ENCODE peak calls at places on chromosome 15, in eight cellular contexts. One of them, this sample, is unnamed.

GRCh38 chr15:71296032-71296686 is 180.9 kb downstream of the THSD4 start:
- DNase-seq in cardiac fibroblast: peak
- DNase-seq in thyroid gland: no peak
- DNase-seq in body of pancreas: no peak
- DNase-seq in esophagus squamous epithelium: no peak
- DNase-seq in activated CD8-positive, alpha-beta T cell treated with anti-CD3 and anti-CD28 coated beads for 36 hours: no peak
- DNase-seq in dorsolateral prefrontal cortex: no peak
- DNase-seq in neural crest cell: no peak
- DNase-seq in this sample: peak

GRCh38 chr15:53305554-53305953 is 453.9 kb downstream of the WDR72 start:
- DNase-seq in thyroid gland: no peak
- DNase-seq in esophagus squamous epithelium: no peak
- DNase-seq in body of pancreas: no peak
- DNase-seq in cardiac fibroblast: no peak
- DNase-seq in neural crest cell: no peak
- DNase-seq in activated CD8-positive, alpha-beta T cell treated with anti-CD3 and anti-CD28 coated beads for 36 hours: no peak
- DNase-seq in dorsolateral prefrontal cortex: no peak
- DNase-seq in this sample: no peak

GRCh38 chr15:57152666-57153065 is 223.6 kb upstream of the CGNL1 start:
- DNase-seq in neural crest cell: no peak
- DNase-seq in activated CD8-positive, alpha-beta T cell treated with anti-CD3 and anti-CD28 coated beads for 36 hours: no peak
- DNase-seq in thyroid gland: no peak
- DNase-seq in body of pancreas: no peak
- DNase-seq in dorsolateral prefrontal cortex: no peak
- DNase-seq in cardiac fibroblast: peak
- DNase-seq in esophagus squamous epithelium: no peak
- DNase-seq in this sample: no peak

GRCh38 chr15:71687902-71688508 is 122.3 kb upstream of the NR2E3 start:
- DNase-seq in cardiac fibroblast: no peak
- DNase-seq in esophagus squamous epithelium: no peak
- DNase-seq in activated CD8-positive, alpha-beta T cell treated with anti-CD3 and anti-CD28 coated beads for 36 hours: no peak
- DNase-seq in neural crest cell: no peak
- DNase-seq in dorsolateral prefrontal cortex: no peak
- DNase-seq in body of pancreas: no peak
- DNase-seq in thyroid gland: no peak
- DNase-seq in this sample: peak

GRCh38 chr15:28125673-28126651 is 26.8 kb upstream of the OCA2 start:
- DNase-seq in cardiac fibroblast: peak
- DNase-seq in esophagus squamous epithelium: no peak
- DNase-seq in activated CD8-positive, alpha-beta T cell treated with anti-CD3 and anti-CD28 coated beads for 36 hours: no peak
- DNase-seq in dorsolateral prefrontal cortex: no peak
- DNase-seq in body of pancreas: no peak
- DNase-seq in neural crest cell: peak
- DNase-seq in thyroid gland: no peak
- DNase-seq in this sample: peak

GRCh38 chr15:92167413-92167950 is 226.2 kb upstream of the ST8SIA2 start:
- DNase-seq in dorsolateral prefrontal cortex: peak
- DNase-seq in body of pancreas: no peak
- DNase-seq in cardiac fibroblast: no peak
- DNase-seq in neural crest cell: no peak
- DNase-seq in esophagus squamous epithelium: no peak
- DNase-seq in activated CD8-positive, alpha-beta T cell treated with anti-CD3 and anti-CD28 coated beads for 36 hours: no peak
- DNase-seq in thyroid gland: no peak
- DNase-seq in this sample: no peak

GRCh38 chr15:41263891-41264351 is 32.9 kb downstream of the CHP1 start:
- DNase-seq in body of pancreas: no peak
- DNase-seq in activated CD8-positive, alpha-beta T cell treated with anti-CD3 and anti-CD28 coated beads for 36 hours: no peak
- DNase-seq in neural crest cell: no peak
- DNase-seq in dorsolateral prefrontal cortex: no peak
- DNase-seq in cardiac fibroblast: peak
- DNase-seq in thyroid gland: no peak
- DNase-seq in esophagus squamous epithelium: no peak
- DNase-seq in this sample: peak

GRCh38 chr15:96130734-96131133 is 199.8 kb upstream of the NR2F2 start:
- DNase-seq in cardiac fibroblast: no peak
- DNase-seq in dorsolateral prefrontal cortex: no peak
- DNase-seq in body of pancreas: no peak
- DNase-seq in activated CD8-positive, alpha-beta T cell treated with anti-CD3 and anti-CD28 coated beads for 36 hours: no peak
- DNase-seq in neural crest cell: no peak
- DNase-seq in thyroid gland: no peak
- DNase-seq in esophagus squamous epithelium: no peak
- DNase-seq in this sample: no peak

GRCh38 chr15:57537072-57537471 is 54.6 kb upstream of the MYZAP start:
- DNase-seq in thyroid gland: no peak
- DNase-seq in cardiac fibroblast: peak
- DNase-seq in neural crest cell: no peak
- DNase-seq in dorsolateral prefrontal cortex: peak
- DNase-seq in activated CD8-positive, alpha-beta T cell treated with anti-CD3 and anti-CD28 coated beads for 36 hours: no peak
- DNase-seq in esophagus squamous epithelium: no peak
- DNase-seq in body of pancreas: peak
- DNase-seq in this sample: peak

GRCh38 chr15:93028632-93029612 is 60.1 kb downstream of the RGMA start:
- DNase-seq in body of pancreas: peak
- DNase-seq in activated CD8-positive, alpha-beta T cell treated with anti-CD3 and anti-CD28 coated beads for 36 hours: peak
- DNase-seq in neural crest cell: no peak
- DNase-seq in cardiac fibroblast: peak
- DNase-seq in esophagus squamous epithelium: no peak
- DNase-seq in dorsolateral prefrontal cortex: peak
- DNase-seq in thyroid gland: peak
- DNase-seq in this sample: peak

GRCh38 chr15:35307026-35307425 is 221.9 kb upstream of the NANOGP8 start:
- DNase-seq in esophagus squamous epithelium: no peak
- DNase-seq in cardiac fibroblast: no peak
- DNase-seq in thyroid gland: no peak
- DNase-seq in activated CD8-positive, alpha-beta T cell treated with anti-CD3 and anti-CD28 coated beads for 36 hours: no peak
- DNase-seq in body of pancreas: no peak
- DNase-seq in neural crest cell: no peak
- DNase-seq in dorsolateral prefrontal cortex: no peak
- DNase-seq in this sample: no peak

GRCh38 chr15:54816406-54816805 is 380.3 kb downstream of the RSL24D1 start:
- DNase-seq in neural crest cell: no peak
- DNase-seq in cardiac fibroblast: no peak
- DNase-seq in esophagus squamous epithelium: no peak
- DNase-seq in dorsolateral prefrontal cortex: no peak
- DNase-seq in body of pancreas: no peak
- DNase-seq in activated CD8-positive, alpha-beta T cell treated with anti-CD3 and anti-CD28 coated beads for 36 hours: no peak
- DNase-seq in thyroid gland: no peak
- DNase-seq in this sample: no peak

GRCh38 chr15:94875550-94875949 is 644.2 kb downstream of the MCTP2 start:
- DNase-seq in thyroid gland: no peak
- DNase-seq in esophagus squamous epithelium: no peak
- DNase-seq in neural crest cell: no peak
- DNase-seq in dorsolateral prefrontal cortex: no peak
- DNase-seq in body of pancreas: no peak
- DNase-seq in cardiac fibroblast: no peak
- DNase-seq in activated CD8-positive, alpha-beta T cell treated with anti-CD3 and anti-CD28 coated beads for 36 hours: no peak
- DNase-seq in this sample: no peak

GRCh38 chr15:31016446-31016915 is 25.1 kb upstream of the MTMR10 start:
- DNase-seq in cardiac fibroblast: peak
- DNase-seq in dorsolateral prefrontal cortex: no peak
- DNase-seq in esophagus squamous epithelium: no peak
- DNase-seq in body of pancreas: no peak
- DNase-seq in neural crest cell: no peak
- DNase-seq in activated CD8-positive, alpha-beta T cell treated with anti-CD3 and anti-CD28 coated beads for 36 hours: no peak
- DNase-seq in thyroid gland: no peak
- DNase-seq in this sample: no peak

DNA sequence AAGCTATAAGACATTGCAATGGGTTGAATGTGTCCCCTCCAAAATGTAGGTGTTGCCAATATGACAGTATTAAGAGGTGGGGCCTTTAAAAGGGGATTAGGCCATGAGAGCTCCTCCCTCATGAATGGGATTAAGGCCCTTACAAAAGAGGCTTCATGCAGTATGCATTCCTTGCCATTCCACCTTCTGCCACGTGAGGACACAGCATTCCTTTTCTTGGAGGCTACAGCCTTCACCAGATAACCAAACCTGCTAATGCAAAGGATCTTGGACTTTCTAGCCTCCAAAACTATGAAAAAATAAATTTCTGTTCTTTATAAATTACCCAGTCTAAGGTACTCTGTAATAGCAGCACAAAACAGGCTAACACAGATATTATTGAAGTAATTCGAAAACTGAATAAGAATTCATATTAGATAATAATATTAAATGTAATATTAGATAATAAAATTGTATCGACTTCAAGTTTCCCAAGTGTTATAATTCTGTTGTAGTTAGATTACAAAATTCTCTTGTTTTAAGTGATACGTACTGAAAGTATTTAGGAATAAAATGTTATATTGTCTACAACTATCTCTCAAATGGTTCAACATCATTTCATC is 29.4 kb upstream of the ATP8B4 start:
- DNase-seq in activated CD8-positive, alpha-beta T cell treated with anti-CD3 and anti-CD28 coated beads for 36 hours: no peak
- DNase-seq in esophagus squamous epithelium: no peak
- DNase-seq in body of pancreas: no peak
- DNase-seq in dorsolateral prefrontal cortex: no peak
- DNase-seq in cardiac fibroblast: peak
- DNase-seq in thyroid gland: peak
- DNase-seq in neural crest cell: peak
- DNase-seq in this sample: peak
- TF ChIP-seq CTCF in activated CD8-positive, alpha-beta T cell treated with anti-CD3 and anti-CD28 coated beads for 36 hours: no peak
- TF ChIP-seq CTCF in esophagus squamous epithelium: peak
- TF ChIP-seq CTCF in body of pancreas: no peak
- TF ChIP-seq CTCF in dorsolateral prefrontal cortex: no peak
- TF ChIP-seq CTCF in cardiac fibroblast: peak
- TF ChIP-seq CTCF in thyroid gland: peak
- TF ChIP-seq CTCF in neural crest cell: peak
- TF ChIP-seq CTCF in this sample: peak

GRCh38 chr15:81763304-81763703 is 282.5 kb downstream of the MEX3B start:
- DNase-seq in neural crest cell: no peak
- DNase-seq in esophagus squamous epithelium: no peak
- DNase-seq in body of pancreas: no peak
- DNase-seq in activated CD8-positive, alpha-beta T cell treated with anti-CD3 and anti-CD28 coated beads for 36 hours: no peak
- DNase-seq in cardiac fibroblast: no peak
- DNase-seq in dorsolateral prefrontal cortex: no peak
- DNase-seq in thyroid gland: no peak
- DNase-seq in this sample: no peak

GRCh38 chr15:81767076-81767475 is 278.7 kb downstream of the MEX3B start:
- DNase-seq in thyroid gland: no peak
- DNase-seq in body of pancreas: no peak
- DNase-seq in dorsolateral prefrontal cortex: no peak
- DNase-seq in cardiac fibroblast: no peak
- DNase-seq in neural crest cell: no peak
- DNase-seq in esophagus squamous epithelium: no peak
- DNase-seq in activated CD8-positive, alpha-beta T cell treated with anti-CD3 and anti-CD28 coated beads for 36 hours: no peak
- DNase-seq in this sample: no peak

GRCh38 chr15:81765816-81766215 is 280.0 kb downstream of the MEX3B start:
- DNase-seq in thyroid gland: no peak
- DNase-seq in cardiac fibroblast: no peak
- DNase-seq in activated CD8-positive, alpha-beta T cell treated with anti-CD3 and anti-CD28 coated beads for 36 hours: no peak
- DNase-seq in dorsolateral prefrontal cortex: no peak
- DNase-seq in esophagus squamous epithelium: no peak
- DNase-seq in body of pancreas: no peak
- DNase-seq in neural crest cell: no peak
- DNase-seq in this sample: no peak

GRCh38 chr15:81774309-81774708 is 271.5 kb downstream of the MEX3B start:
- DNase-seq in neural crest cell: no peak
- DNase-seq in activated CD8-positive, alpha-beta T cell treated with anti-CD3 and anti-CD28 coated beads for 36 hours: no peak
- DNase-seq in thyroid gland: no peak
- DNase-seq in esophagus squamous epithelium: no peak
- DNase-seq in cardiac fibroblast: no peak
- DNase-seq in body of pancreas: no peak
- DNase-seq in dorsolateral prefrontal cortex: no peak
- DNase-seq in this sample: no peak

DNA sequence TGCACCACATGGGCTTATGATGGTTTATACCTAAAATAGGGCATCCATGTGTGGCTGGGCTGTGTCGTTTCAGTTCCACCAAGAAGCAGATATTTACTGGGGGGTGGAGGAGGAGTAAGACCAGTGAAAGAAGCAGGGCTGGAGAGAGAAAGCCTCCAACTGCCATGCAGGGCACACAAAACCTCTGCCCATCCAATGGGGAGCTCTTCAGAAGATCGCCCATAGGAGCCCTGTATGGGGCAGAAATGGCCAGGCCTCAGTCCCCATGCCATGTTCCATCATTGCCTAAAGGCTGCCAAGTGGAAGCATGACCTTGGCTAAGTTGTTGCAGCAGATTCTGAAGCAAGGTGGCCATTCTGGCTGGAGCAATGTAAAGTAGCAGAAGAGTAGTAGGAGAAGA is 277.0 kb downstream of the MEX3B start:
- DNase-seq in body of pancreas: no peak
- DNase-seq in cardiac fibroblast: no peak
- DNase-seq in activated CD8-positive, alpha-beta T cell treated with anti-CD3 and anti-CD28 coated beads for 36 hours: no peak
- DNase-seq in dorsolateral prefrontal cortex: no peak
- DNase-seq in neural crest cell: no peak
- DNase-seq in thyroid gland: no peak
- DNase-seq in esophagus squamous epithelium: no peak
- DNase-seq in this sample: no peak
- TF ChIP-seq CTCF in body of pancreas: no peak
- TF ChIP-seq CTCF in cardiac fibroblast: no peak
- TF ChIP-seq CTCF in activated CD8-positive, alpha-beta T cell treated with anti-CD3 and anti-CD28 coated beads for 36 hours: no peak
- TF ChIP-seq CTCF in dorsolateral prefrontal cortex: no peak
- TF ChIP-seq CTCF in neural crest cell: no peak
- TF ChIP-seq CTCF in thyroid gland: no peak
- TF ChIP-seq CTCF in esophagus squamous epithelium: no peak
- TF ChIP-seq CTCF in this sample: no peak

DNA sequence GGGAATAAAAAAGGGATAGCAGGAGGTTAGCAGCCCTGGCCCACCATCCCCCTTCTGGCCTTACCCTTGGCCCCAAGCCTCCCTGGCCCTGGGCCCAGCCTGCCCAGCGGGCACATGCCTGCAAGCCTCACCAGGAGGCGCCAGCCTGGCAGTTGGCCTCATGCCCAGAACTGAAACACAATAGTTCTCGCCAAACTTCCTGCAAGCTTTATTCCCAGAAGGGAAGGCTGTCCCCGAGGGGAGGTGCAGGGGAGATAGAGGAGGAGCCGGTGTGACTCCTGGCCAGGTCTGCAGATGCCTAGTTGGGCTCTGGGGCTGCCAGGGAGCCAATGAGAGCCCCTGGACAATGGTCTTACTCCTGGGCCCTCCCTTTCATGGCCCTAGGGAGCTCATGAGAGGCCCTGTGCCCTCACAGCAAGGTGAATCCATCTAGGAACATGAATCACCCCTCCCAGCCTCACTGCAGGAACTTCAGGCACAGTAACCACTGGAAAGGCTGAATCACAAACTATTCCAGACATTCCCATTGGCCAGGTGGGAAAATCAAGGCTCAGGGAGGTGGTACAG is 4.0 kb downstream of the CCDC33 start:
- DNase-seq in activated CD8-positive, alpha-beta T cell treated with anti-CD3 and anti-CD28 coated beads for 36 hours: no peak
- DNase-seq in esophagus squamous epithelium: no peak
- DNase-seq in thyroid gland: peak
- DNase-seq in neural crest cell: no peak
- DNase-seq in dorsolateral prefrontal cortex: peak
- DNase-seq in cardiac fibroblast: peak
- DNase-seq in body of pancreas: peak
- DNase-seq in this sample: peak
- TF ChIP-seq CTCF in activated CD8-positive, alpha-beta T cell treated with anti-CD3 and anti-CD28 coated beads for 36 hours: no peak
- TF ChIP-seq CTCF in esophagus squamous epithelium: peak
- TF ChIP-seq CTCF in thyroid gland: peak
- TF ChIP-seq CTCF in neural crest cell: no peak
- TF ChIP-seq CTCF in dorsolateral prefrontal cortex: peak
- TF ChIP-seq CTCF in cardiac fibroblast: peak
- TF ChIP-seq CTCF in body of pancreas: peak
- TF ChIP-seq CTCF in this sample: peak

DNA sequence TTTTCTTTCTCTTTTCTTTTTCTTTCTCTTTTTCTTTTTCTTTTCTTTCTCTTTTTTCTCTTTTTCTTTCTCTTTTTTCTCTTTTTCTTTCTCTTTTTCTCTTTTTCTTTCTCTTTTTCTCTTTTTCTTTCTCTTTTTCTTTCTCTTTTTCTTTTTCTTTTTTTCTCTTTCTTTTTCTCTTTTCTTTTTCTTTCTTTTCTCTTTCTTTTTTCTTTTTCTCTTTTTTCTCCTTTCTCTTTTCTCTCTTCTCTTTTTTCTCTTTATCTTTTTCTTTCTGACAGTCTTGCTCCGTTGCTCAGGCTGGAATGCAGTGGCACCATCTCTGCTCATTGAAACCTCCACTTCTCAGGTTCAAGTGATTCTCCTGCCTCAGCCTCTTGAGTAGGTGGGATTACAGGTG is 335.7 kb downstream of the SQOR start:
- DNase-seq in activated CD8-positive, alpha-beta T cell treated with anti-CD3 and anti-CD28 coated beads for 36 hours: no peak
- DNase-seq in dorsolateral prefrontal cortex: no peak
- DNase-seq in esophagus squamous epithelium: no peak
- DNase-seq in neural crest cell: no peak
- DNase-seq in body of pancreas: no peak
- DNase-seq in thyroid gland: no peak
- DNase-seq in cardiac fibroblast: no peak
- DNase-seq in this sample: no peak
- TF ChIP-seq CTCF in activated CD8-positive, alpha-beta T cell treated with anti-CD3 and anti-CD28 coated beads for 36 hours: peak
- TF ChIP-seq CTCF in dorsolateral prefrontal cortex: no peak
- TF ChIP-seq CTCF in esophagus squamous epithelium: no peak
- TF ChIP-seq CTCF in neural crest cell: no peak
- TF ChIP-seq CTCF in body of pancreas: no peak
- TF ChIP-seq CTCF in thyroid gland: no peak
- TF ChIP-seq CTCF in cardiac fibroblast: no peak
- TF ChIP-seq CTCF in this sample: no peak

This sample was measured in MCF 10A.